ENCODE peak calls at places on chromosomes 12 and 14, in ten cellular contexts. A is NCI-H1694 treated with DMSO at 0.1 percent for 48 hours; Y is AG08396; I is EL; Z is caudate nucleus; K is fibroblast of pulmonary artery; D is activated naive CD4-positive, alpha-beta T cell treated with anti-CD3 and anti-CD28 coated beads, Interleukin-2, amount 10 ng/mL, durations not matched to agents 7 days and 5 days; V is amniotic epithelial cell; X is naive thymus-derived CD8-positive, alpha-beta T cell; L is pancreas. P is an unnamed sample.

GRCh38 chr14:102050625-102051024 is 36.2 kb downstream of the HSP90AA1 start:
- DNase-seq in A (no peak), Y (peak; percentile 87), I (peak; percentile 73), Z (no peak), K (no peak), D (no peak), V (peak; percentile 67), X (no peak), L (no peak), P (no peak)

GRCh38 chr14:29235991-29236390 is 469.4 kb downstream of the FOXG1 start:
- DNase-seq in A (peak; percentile 54), Y (no peak), I (peak; percentile 35), Z (no peak), K (peak; percentile 49), D (no peak), V (peak; percentile 43), X (no peak), L (no peak), P (peak; percentile 74)

GRCh38 chr12:106776897-106777296 is 2.4 kb downstream of the RIC8B start:
- DNase-seq in A (no peak), Y (no peak), I (no peak), Z (no peak), K (no peak), D (no peak), V (no peak), X (no peak), L (no peak), P (no peak)

GRCh38 chr14:59772252-59772651 is 98.3 kb downstream of the RTN1 start:
- DNase-seq in A (no peak), Y (no peak), I (no peak), Z (no peak), K (peak; percentile 55), D (no peak), V (no peak), X (no peak), L (no peak), P (peak; percentile 43)

GRCh38 chr12:24080465-24080864 is 131.0 kb upstream of the SOX5 start:
- DNase-seq in A (no peak), Y (no peak), I (no peak), Z (no peak), K (no peak), D (no peak), V (no peak), X (no peak), L (no peak), P (no peak)

GRCh38 chr14:85090681-85091080 is 439.3 kb upstream of the FLRT2 start:
- DNase-seq in A (no peak), Y (no peak), I (peak; percentile 7), Z (no peak), K (peak; percentile 12), D (no peak), V (peak; percentile 58), X (no peak), L (no peak), P (peak; percentile 50)

GRCh38 chr12:117400912-117401311 is 39.5 kb upstream of the NOS1 start:
- DNase-seq in A (no peak), Y (no peak), I (no peak), Z (no peak), K (no peak), D (no peak), V (no peak), X (no peak), L (no peak), P (no peak)

GRCh38 chr12:22083167-22083566 is 37.1 kb downstream of the CMAS start:
- DNase-seq in A (peak; percentile 23), Y (no peak), I (peak; percentile 25), Z (no peak), K (peak; percentile 58), D (peak; percentile 33), V (peak; percentile 24), X (no peak), L (no peak), P (peak; percentile 55)

GRCh38 chr14:94702629-94703028 is 67.3 kb downstream of the GSC start:
- DNase-seq in A (no peak), Y (no peak), I (no peak), Z (no peak), K (no peak), D (no peak), V (no peak), X (no peak), L (no peak), P (no peak)

GRCh38 chr12:117686911-117687377 is 281.8 kb downstream of the KSR2 start:
- DNase-seq in A (no peak), Y (peak; percentile 69), I (peak; percentile 92), Z (no peak), K (no peak), D (no peak), V (no peak), X (no peak), L (peak; percentile 26), P (no peak)

GRCh38 chr12:31590730-31591307 is at the start of gene DENND5B:
- DNase-seq in A (no peak), Y (peak; percentile 91), I (peak; percentile 71), Z (peak; percentile 59), K (peak; percentile 76), D (peak; percentile 34), V (peak; percentile 68), X (peak; percentile 42), L (peak; percentile 84), P (peak; percentile 75)

GRCh38 chr12:12228402-12228801 is 38.4 kb downstream of the LRP6 start:
- DNase-seq in A (no peak), Y (no peak), I (no peak), Z (no peak), K (no peak), D (no peak), V (no peak), X (no peak), L (no peak), P (no peak)

GRCh38 chr14:69319911-69320310 is 60.0 kb downstream of the GALNT16 start:
- DNase-seq in A (no peak), Y (no peak), I (no peak), Z (no peak), K (no peak), D (peak; percentile 7), V (no peak), X (no peak), L (no peak), P (no peak)

GRCh38 chr12:52246720-52247621 is 13.9 kb downstream of the KRT7 start:
- DNase-seq in A (peak; percentile 44), Y (no peak), I (no peak), Z (no peak), K (no peak), D (no peak), V (no peak), X (no peak), L (peak; percentile 79), P (no peak)

GRCh38 chr12:15728118-15728598 is 61.0 kb downstream of the EPS8 start:
- DNase-seq in A (no peak), Y (peak; percentile 38), I (peak; percentile 86), Z (no peak), K (peak; percentile 85), D (no peak), V (peak; percentile 83), X (no peak), L (no peak), P (peak; percentile 81)

GRCh38 chr12:121376754-121377697 is 22.9 kb upstream of the RNF34 start:
- DNase-seq in A (no peak), Y (no peak), I (no peak), Z (no peak), K (no peak), D (no peak), V (no peak), X (no peak), L (no peak), P (no peak)

GRCh38 chr12:1917172-1918070 is 1.0 kb downstream of the CACNA2D4 start:
- DNase-seq in A (no peak), Y (peak; percentile 4), I (no peak), Z (no peak), K (no peak), D (peak; percentile 14), V (no peak), X (no peak), L (no peak), P (no peak)

GRCh38 chr14:60867503-60868172 is 113.2 kb downstream of the TRMT5 start:
- DNase-seq in A (no peak), Y (no peak), I (no peak), Z (no peak), K (no peak), D (no peak), V (no peak), X (no peak), L (no peak), P (no peak)

GRCh38 chr12:50059440-50060119 is 2.2 kb downstream of the ASIC1 start:
- DNase-seq in A (no peak), Y (no peak), I (peak; percentile 52), Z (no peak), K (no peak), D (peak; percentile 74), V (peak; percentile 39), X (peak; percentile 58), L (no peak), P (peak; percentile 42)

GRCh38 chr12:15033029-15033428 is 60.2 kb downstream of the PDE6H start:
- DNase-seq in A (no peak), Y (no peak), I (no peak), Z (no peak), K (no peak), D (no peak), V (no peak), X (no peak), L (no peak), P (no peak)

GRCh38 chr14:78227466-78228077 is 57.4 kb downstream of the NRXN3 start:
- DNase-seq in A (peak; percentile 72), Y (no peak), I (peak; percentile 2), Z (no peak), K (no peak), D (no peak), V (no peak), X (no peak), L (no peak), P (no peak)

GRCh38 chr14:104105071-104105821 is 19.7 kb downstream of the ASPG start:
- DNase-seq in A (no peak), Y (no peak), I (no peak), Z (no peak), K (no peak), D (no peak), V (no peak), X (no peak), L (peak; percentile 22), P (no peak)

GRCh38 chr12:12582895-12583303 is 20.2 kb upstream of the DUSP16 start:
- DNase-seq in A (no peak), Y (no peak), I (peak; percentile 57), Z (no peak), K (peak; percentile 49), D (no peak), V (peak; percentile 35), X (no peak), L (no peak), P (peak; percentile 39)

GRCh38 chr14:95895720-95896119 is 19.1 kb downstream of the TUNAR start:
- DNase-seq in A (peak; percentile 28), Y (peak; percentile 22), I (peak; percentile 11), Z (no peak), K (no peak), D (peak; percentile 25), V (no peak), X (no peak), L (no peak), P (no peak)

GRCh38 chr14:66746316-66747006 is 238.5 kb downstream of the GPHN start:
- DNase-seq in A (peak; percentile 17), Y (peak; percentile 15), I (peak; percentile 50), Z (no peak), K (peak; percentile 79), D (peak; percentile 22), V (peak; percentile 58), X (no peak), L (no peak), P (peak; percentile 78)

GRCh38 chr12:80712866-80713265 is 3.8 kb upstream of the MYF5 start:
- DNase-seq in A (no peak), Y (no peak), I (no peak), Z (no peak), K (no peak), D (no peak), V (no peak), X (no peak), L (no peak), P (no peak)

GRCh38 chr12:46442239-46442638 is 69.7 kb upstream of the SLC38A2 start:
- DNase-seq in A (no peak), Y (no peak), I (peak; percentile 55), Z (no peak), K (peak; percentile 63), D (no peak), V (peak; percentile 54), X (no peak), L (no peak), P (peak; percentile 65)

GRCh38 chr14:89417469-89418225 is 614 bp upstream of the FOXN3 start:
- DNase-seq in A (peak; percentile 93), Y (peak; percentile 47), I (peak; percentile 63), Z (no peak), K (peak; percentile 46), D (peak; percentile 71), V (no peak), X (peak; percentile 52), L (peak; percentile 64), P (peak; percentile 60)

P was measured in choroid plexus epithelial cell.